ENCODE peak calls at places on chromosomes 13 and 19, in seven cellular contexts. G, W, I, Y, A, B and N are unnamed samples.

GRCh38 chr19:48638831-48639381 is 1.7 kb upstream of the DBP start:
- DNase-seq in A (no peak), W (no peak), Y (no peak), B (peak; percentile 24), I (no peak), G (peak; percentile 67), N (peak; percentile 59)

GRCh38 chr13:30569901-30570576 is 47.7 kb upstream of the USPL1 start:
- DNase-seq in W (peak; percentile 51), I (no peak), B (peak; percentile 13), Y (peak; percentile 49), G (no peak), A (no peak), N (peak; percentile 79)

GRCh38 chr19:54473983-54474382 is 887 bp upstream of the CDC42EP5 start:
- DNase-seq in Y (no peak), I (no peak), G (no peak), W (no peak), A (no peak), B (no peak), N (no peak)

GRCh38 chr19:10018219-10018618 is 4.9 kb downstream of the RDH8 start:
- DNase-seq in W (no peak), G (no peak), Y (no peak), B (no peak), I (no peak), A (no peak), N (no peak)

GRCh38 chr19:41328157-41328817 is 18.3 kb downstream of the CCDC97 start:
- DNase-seq in Y (no peak), I (no peak), W (no peak), A (no peak), B (no peak), G (no peak), N (no peak)

GRCh38 chr13:71513414-71514063 is 353.5 kb downstream of the DACH1 start:
- DNase-seq in G (no peak), W (no peak), A (no peak), I (no peak), B (no peak), Y (no peak), N (no peak)

GRCh38 chr13:113122571-113123225 is at the start of gene F10:
- DNase-seq in Y (peak; percentile 56), I (peak; percentile 81), G (no peak), W (peak; percentile 79), A (no peak), B (peak; percentile 78), N (peak; percentile 35)

GRCh38 chr19:51948979-51949378 is 21.7 kb downstream of the ZNF613 start:
- DNase-seq in I (peak; percentile 60), G (no peak), B (no peak), A (no peak), Y (no peak), W (peak; percentile 91), N (peak; percentile 28)

GRCh38 chr13:110309661-110310524 is 2.8 kb downstream of the COL4A2 start:
- DNase-seq in A (no peak), I (no peak), W (no peak), B (no peak), Y (no peak), G (no peak), N (no peak)

GRCh38 chr19:8965887-8966286 is 44.3 kb downstream of the MUC16 start:
- DNase-seq in A (no peak), B (no peak), I (no peak), G (no peak), W (no peak), Y (no peak), N (no peak)

DNA sequence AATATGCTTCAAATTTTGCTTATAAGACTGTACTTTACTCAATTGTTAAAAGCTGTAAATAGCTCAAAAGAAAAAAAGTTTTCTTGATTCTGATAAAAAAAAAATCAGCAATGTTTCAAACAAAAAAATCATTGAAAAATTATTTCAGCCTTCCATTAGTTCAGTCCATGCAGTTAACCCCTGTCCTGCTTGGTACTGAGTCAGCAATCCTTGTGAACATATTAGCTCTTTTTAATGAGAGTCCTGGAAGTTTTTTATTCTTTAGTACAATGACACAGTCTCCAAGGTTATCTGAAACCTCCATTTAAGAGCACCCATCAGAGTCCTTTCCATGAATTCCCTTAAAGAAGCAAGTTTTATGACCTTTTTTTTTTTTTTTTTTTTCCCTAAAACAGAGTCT is 21.4 kb upstream of the KBTBD6 start:
- DNase-seq in W (no peak), G (no peak), B (no peak), A (no peak), Y (no peak), I (no peak), N (no peak)
- TF ChIP-seq POLR2A in W (no peak), G (no peak), B (no peak), A (no peak), Y (no peak), I (no peak), N (no peak)

DNA sequence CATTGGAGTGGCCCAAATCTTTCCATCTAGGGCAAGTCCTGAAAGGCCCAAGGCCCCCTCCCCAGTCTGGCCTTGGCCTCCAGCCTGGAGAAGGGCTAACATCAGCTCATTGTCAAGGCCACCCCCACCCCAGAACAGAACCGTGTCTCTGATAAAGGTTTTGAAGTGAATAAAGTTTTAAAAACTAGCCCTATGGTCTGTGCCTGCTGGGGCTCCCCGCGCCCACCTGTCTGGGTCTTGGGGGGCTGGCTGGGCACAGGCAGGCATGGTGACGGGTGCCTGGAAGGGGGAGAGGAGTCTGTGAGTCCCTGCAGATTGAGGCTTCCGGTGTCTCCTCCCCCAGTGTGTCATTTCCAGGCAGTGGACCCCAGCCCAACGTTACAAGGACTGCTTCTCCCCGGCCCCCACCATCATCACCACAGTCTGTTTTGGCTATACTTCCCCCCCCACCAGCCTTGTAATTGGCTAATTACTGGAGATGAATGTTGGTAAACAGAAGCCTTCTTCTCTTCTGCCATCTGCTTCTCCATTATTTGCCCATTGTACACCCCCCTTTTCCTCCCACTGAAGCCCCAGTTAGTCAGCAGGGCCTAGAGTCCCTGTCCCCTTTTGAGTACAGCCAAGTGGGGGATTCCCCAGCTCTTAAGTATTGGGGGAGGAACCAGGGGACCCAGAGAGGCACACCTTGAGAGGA is 3.4 kb downstream of the GADD45GIP1 start:
- DNase-seq in B (no peak), W (no peak), Y (no peak), A (no peak), G (no peak), I (no peak), N (no peak)
- TF ChIP-seq POLR2A in B (no peak), W (no peak), Y (no peak), A (no peak), G (no peak), I (no peak), N (no peak)

GRCh38 chr13:51998723-51999471 is 12.4 kb downstream of the ATP7B start:
- DNase-seq in Y (no peak), W (no peak), B (no peak), I (no peak), G (no peak), A (no peak), N (no peak)
- TF ChIP-seq POLR2A in Y (no peak), W (no peak), B (no peak), I (no peak), G (no peak), A (no peak), N (no peak)

GRCh38 chr19:50358483-50359431 is 6.7 kb downstream of the NAPSA start:
- DNase-seq in W (peak; percentile 69), B (peak; percentile 64), I (peak; percentile 92), A (no peak), G (no peak), Y (no peak), N (peak; percentile 55)
- TF ChIP-seq POLR2A in W (no peak), B (peak; percentile 45), I (no peak), A (no peak), G (no peak), Y (no peak), N (peak; percentile 41)

GRCh38 chr19:18921593-18921992 is 2.1 kb downstream of the DDX49 start:
- DNase-seq in W (no peak), G (peak; percentile 62), A (no peak), B (no peak), I (no peak), Y (no peak), N (no peak)
- TF ChIP-seq POLR2A in W (no peak), G (no peak), A (no peak), B (no peak), I (no peak), Y (no peak), N (no peak)